ENCODE peak calls at places on chromosomes 6 and 20, in four cellular contexts. Q, Y, A and U are unnamed samples. For H3K36me3, the result is how much of the 10 kb centered on the place peaks cover.

GRCh38 chr20:16904751-16905150 is 156.6 kb downstream of the OTOR start:
- DNase-seq in A (no peak), Y (no peak), Q (peak), U (peak)

GRCh38 chr6:13421425-13422057 is 65.9 kb downstream of the GFOD1 start:
- DNase-seq in A (no peak), Q (no peak), Y (peak), U (no peak)

GRCh38 chr20:17281478-17281877 is 54.6 kb downstream of the PCSK2 start:
- DNase-seq in A (no peak), Y (peak), Q (peak), U (peak)

GRCh38 chr20:23412026-23412425 is 9.3 kb downstream of the NAPB start:
- DNase-seq in Y (no peak), A (no peak), Q (no peak), U (no peak)

GRCh38 chr20:1888796-1889463 is 6.3 kb upstream of the SIRPA start:
- DNase-seq in Q (no peak), Y (no peak), A (no peak), U (no peak)

GRCh38 chr20:48708630-48709029 is 119.2 kb downstream of the PREX1 start:
- DNase-seq in A (no peak), Y (no peak), Q (no peak), U (no peak)

GRCh38 chr6:50270427-50270826 is 220.7 kb upstream of the DEFB112 start:
- DNase-seq in Y (no peak), A (no peak), Q (no peak), U (peak)

GRCh38 chr6:1962201-1962600 is 283.2 kb downstream of the GMDS start:
- DNase-seq in Y (no peak), Q (no peak), A (no peak), U (no peak)

GRCh38 chr20:32484221-32485125 is 100.7 kb downstream of the NOL4L start:
- DNase-seq in Q (peak), A (no peak), Y (peak), U (peak)

GRCh38 chr6:16450821-16451220 is 212.4 kb downstream of the GMPR start:
- DNase-seq in Y (no peak), Q (peak), A (no peak), U (no peak)

GRCh38 chr20:51631011-51631950 is 88.8 kb upstream of the NFATC2 start:
- DNase-seq in Y (no peak), A (peak), Q (peak), U (peak)

GRCh38 chr20:53402233-53403005 is 191.2 kb downstream of the ZNF217 start:
- DNase-seq in Y (no peak), A (no peak), Q (no peak), U (no peak)

GRCh38 chr20:22368235-22368634 is 216.1 kb downstream of the FOXA2 start:
- DNase-seq in Y (no peak), Q (no peak), A (no peak), U (no peak)

GRCh38 chr6:114830515-114830914 is 487.7 kb upstream of the HS3ST5 start:
- DNase-seq in Q (no peak), A (no peak), Y (no peak), U (no peak)

GRCh38 chr6:25028346-25028745 is 92.6 kb upstream of the RIPOR2 start:
- DNase-seq in Q (no peak), Y (no peak), A (no peak), U (no peak)

GRCh38 chr20:13322198-13322597 is 101.1 kb downstream of the ISM1 start:
- DNase-seq in Y (no peak), Q (no peak), A (no peak), U (no peak)

GRCh38 chr20:63487781-63488241 is 11.1 kb downstream of the EEF1A2 start:
- DNase-seq in A (no peak), Q (no peak), Y (no peak), U (no peak)

GRCh38 chr6:39893286-39893685 is 41.0 kb downstream of the MOCS1 start:
- DNase-seq in A (no peak), Y (no peak), Q (no peak), U (no peak)

GRCh38 chr6:31829633-31830492 is 2.3 kb downstream of the HSPA1B start:
- DNase-seq in Q (peak), Y (no peak), A (no peak), U (no peak)

GRCh38 chr6:41727705-41728072 is 7.7 kb downstream of the TFEB start:
- DNase-seq in A (no peak), Q (no peak), Y (no peak), U (no peak)

GRCh38 chr6:135481786-135482369 is 15.7 kb downstream of the AHI1 start:
- DNase-seq in A (no peak), Q (no peak), Y (no peak), U (no peak)

GRCh38 chr20:45487231-45487635 is 17.7 kb downstream of the WFDC2 start:
- DNase-seq in A (no peak), Y (no peak), Q (no peak), U (peak)
- H3K36me3 ChIP-seq in A (under half), Y (under half), Q (under half), U (under half)

DNA sequence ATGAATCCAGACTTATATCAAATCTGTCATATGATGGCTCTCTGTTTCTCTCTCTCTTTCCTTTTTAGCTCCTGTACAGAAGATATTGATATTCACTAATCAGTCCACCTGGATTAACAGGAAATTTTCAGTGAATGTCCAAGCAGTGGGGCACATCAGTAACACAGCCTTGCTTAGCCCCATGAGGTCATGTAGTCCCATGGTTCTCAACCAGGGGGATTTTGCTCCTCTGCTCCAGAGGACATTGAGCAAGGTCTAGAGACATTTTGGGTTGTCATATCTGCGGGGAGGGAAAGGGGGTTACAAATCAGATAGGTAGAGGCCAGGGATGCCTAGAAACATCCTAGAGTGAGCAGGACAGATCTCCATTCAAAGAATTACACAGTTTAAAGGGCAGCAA is 810 bp downstream of the GSTA1 start:
- DNase-seq in A (no peak), Y (no peak), Q (no peak), U (no peak)
- H3K4me3 ChIP-seq in A (no peak), Y (no peak), Q (no peak), U (no peak)

GRCh38 chr20:62328684-62329388 is 26.0 kb downstream of the ADRM1 start:
- DNase-seq in Q (no peak), Y (no peak), A (no peak), U (no peak)

GRCh38 chr20:62326559-62326958 is 23.8 kb downstream of the ADRM1 start:
- DNase-seq in Y (no peak), A (no peak), Q (no peak), U (no peak)

GRCh38 chr20:62327726-62328495 is 25.1 kb downstream of the ADRM1 start:
- DNase-seq in Y (no peak), A (no peak), Q (no peak), U (no peak)

GRCh38 chr20:62325172-62325905 is 22.5 kb downstream of the ADRM1 start:
- DNase-seq in Q (no peak), A (no peak), Y (no peak), U (no peak)

DNA sequence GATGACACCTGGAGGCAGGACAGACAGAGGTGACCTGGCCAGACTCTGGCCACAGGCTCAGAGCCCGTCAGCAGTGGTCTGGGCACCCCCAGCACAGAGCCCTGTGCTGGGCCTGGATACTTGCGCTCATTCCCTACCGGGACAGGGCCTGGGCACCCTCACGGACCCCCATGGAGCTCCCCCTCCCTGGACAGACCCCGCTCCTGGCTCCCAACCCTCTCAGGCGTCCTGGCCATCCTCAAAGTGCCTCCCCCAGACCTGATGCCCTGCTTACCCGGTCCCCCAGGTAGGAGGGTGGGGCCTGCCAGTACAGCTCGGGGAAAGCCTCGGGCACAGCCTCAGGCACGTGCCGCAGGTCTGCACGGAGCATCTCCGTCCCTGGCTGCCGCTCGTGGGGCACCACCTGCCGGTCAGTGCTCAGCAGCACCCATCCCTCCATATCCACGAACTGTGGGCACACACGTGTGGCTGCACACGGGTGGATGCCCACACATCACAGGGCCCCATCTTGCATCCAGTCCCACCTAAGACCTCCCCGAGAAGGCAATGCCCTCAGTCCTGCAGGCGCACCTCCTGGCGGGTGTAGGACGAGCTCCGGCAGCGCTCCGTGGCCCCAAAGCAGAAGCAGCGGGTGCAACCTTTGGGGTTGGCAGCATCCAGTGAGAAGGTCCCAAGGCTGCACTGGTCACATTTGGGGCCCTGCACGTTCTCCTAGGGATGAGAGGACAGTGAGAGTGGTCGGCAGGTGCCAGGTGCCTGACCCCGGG is 24.3 kb downstream of the ADRM1 start:
- DNase-seq in A (no peak), Y (no peak), Q (no peak), U (no peak)
- H3K36me3 ChIP-seq in A (half or more), Y (half or more), Q (half or more), U (half or more)

DNA sequence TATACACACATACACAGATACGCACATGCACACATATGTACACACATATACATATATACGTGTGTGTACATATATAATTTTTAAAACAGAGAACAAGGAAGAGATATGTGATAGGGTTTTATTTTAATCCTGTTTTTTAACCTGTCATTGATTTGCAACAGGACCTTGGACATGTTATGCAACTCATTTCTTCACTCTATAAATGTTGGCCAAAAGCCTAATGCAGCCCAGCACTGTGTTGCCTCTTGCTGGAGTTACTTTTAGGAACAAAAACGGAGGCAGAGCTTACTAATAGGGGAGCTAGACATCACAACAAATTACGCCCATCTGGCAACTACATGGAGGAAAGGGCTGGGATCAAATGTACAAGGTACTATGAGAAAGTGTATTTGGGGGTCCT is 179.9 kb upstream of the TAB2 start:
- DNase-seq in Q (no peak), Y (no peak), A (no peak), U (no peak)
- H3K4me3 ChIP-seq in Q (no peak), Y (no peak), A (no peak), U (no peak)

GRCh38 chr6:36479256-36479655 is 36.5 kb downstream of the KCTD20 start:
- DNase-seq in Y (no peak), A (no peak), Q (no peak), U (no peak)
- H3K36me3 ChIP-seq in Y (half or more), A (under half), Q (under half), U (under half)

DNA sequence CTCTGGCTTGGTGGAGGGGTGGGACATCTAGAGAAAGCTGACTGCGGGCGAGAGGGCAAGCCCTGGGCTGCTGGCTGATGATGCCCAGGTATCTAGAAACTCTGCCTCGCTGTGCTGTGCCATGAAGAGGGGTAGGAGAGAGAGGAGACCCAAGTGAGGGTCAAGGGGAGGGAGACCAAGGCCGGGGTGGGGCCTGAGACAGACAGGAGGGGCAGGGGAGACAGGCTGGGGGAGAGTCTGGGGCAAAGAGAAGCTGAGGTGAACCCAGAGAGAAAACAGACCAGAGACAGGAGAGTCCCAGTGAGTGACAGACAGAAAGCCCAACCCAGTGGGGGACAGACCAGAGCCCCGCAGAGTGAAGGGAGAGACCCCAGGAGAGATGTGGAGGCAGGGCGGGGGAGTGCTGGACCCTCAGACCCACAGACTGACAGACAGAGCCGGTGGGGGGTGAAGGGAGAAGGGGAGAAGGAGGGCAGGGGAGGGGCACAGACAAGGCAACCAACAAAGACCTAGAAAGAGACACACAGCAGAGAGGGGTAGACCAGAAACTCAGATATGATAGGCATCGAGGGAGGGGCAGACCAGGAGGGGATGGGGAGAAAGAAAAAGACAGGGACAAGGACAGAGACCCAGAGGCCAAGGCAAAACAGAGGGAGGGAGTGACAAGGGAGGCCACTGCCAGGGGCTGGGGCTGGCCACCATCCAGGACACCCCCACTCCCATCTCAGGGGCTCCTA is 5.9 kb downstream of the TEAD3 start:
- DNase-seq in Q (no peak), Y (peak), A (no peak), U (no peak)
- H3K4me3 ChIP-seq in Q (no peak), Y (peak), A (peak), U (peak)

DNA sequence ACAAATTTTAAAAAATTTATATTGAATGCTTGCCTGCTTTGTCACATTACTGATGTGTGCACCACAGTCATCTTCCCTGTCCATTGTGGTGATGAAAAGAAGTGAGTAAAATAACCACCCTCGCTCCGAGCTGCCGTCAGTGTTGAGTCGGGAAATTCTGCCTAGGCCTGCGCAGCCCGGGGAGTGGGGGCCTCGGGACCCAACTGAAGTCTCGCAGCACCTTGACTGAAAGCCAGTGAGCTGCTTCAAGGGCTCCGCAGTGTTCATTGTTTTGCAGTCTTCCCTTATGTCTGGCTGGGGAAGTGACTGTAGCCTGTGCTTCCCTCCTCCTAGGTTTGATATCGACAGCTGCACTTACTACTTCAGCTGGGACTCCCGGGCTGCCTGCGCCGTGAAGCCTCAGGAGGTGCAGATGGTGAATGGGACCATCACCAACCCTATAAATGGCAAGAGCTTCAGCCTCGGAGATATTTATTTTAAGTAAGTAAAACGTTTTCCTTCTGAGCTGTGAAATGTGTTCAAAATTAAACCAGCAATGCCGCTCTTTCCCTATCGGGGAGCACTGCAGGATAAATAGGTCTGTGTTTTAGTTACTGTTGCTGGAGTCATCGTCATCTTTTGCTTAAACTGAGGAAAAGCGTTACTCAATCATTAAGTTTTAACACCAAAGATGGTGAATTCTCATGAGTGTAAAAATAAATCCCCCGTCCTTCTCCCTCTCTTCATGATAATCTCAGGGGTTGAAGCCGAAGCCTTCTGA is 32.7 kb upstream of the SLC22A1 start:
- DNase-seq in A (no peak), Y (no peak), Q (no peak), U (no peak)
- H3K36me3 ChIP-seq in A (under half), Y (half or more), Q (under half), U (half or more)

GRCh38 chr20:327946-328563 is 2.7 kb downstream of the SOX12 start:
- DNase-seq in Q (no peak), Y (no peak), A (no peak), U (no peak)
- H3K4me3 ChIP-seq in Q (peak), Y (peak), A (peak), U (peak)

GRCh38 chr6:34760108-34760507 is 2.8 kb downstream of the SNRPC start:
- DNase-seq in A (no peak), Y (no peak), Q (no peak), U (no peak)
- H3K36me3 ChIP-seq in A (under half), Y (half or more), Q (under half), U (under half)

DNA sequence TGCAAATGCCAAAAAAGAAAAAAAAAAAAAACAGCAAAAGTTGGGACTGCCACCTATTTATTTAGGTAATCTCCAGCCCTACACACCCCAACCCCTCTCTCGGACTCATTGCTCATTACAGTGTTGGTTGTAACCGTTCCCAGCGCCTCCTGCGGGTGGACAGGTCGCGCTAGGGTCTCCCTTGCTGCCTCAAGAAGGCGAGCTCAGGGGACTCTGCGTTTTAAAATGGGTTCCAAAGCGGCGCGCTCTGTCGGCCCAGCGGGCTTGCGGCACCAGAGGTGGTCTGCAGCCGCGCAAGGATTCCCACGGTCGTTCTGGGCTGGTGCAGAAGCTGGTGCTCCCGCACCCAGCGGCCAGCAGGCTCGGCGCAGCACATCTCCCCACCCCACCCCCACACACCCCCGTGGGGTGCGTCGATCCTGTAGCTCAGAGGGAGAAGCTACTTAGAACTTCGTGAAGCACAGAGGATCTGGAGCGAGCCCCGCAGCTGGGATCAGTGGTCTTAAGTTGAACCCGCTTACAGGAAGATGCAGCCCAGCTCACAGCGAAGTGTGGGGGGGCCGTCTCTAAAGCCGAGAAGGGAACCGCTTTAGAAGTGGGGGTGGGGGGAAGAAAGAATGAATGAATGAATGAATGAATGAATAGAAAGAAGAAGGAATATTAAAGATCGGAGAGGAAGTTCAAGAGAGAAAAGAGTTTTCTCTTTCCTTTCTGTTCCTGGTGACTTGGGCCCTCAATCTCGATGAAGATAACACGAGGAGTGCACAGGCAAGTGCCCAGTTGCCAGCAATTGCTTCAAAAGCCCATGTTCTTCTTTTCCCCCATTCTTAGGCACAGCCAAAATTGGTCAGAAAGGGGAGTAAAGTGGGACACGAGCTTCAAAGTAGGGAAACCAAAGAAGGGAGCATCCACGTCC is 766 bp downstream of the TFAP2A start:
- DNase-seq in Y (peak), A (no peak), Q (peak), U (no peak)
- H3K4me3 ChIP-seq in Y (peak), A (peak), Q (peak), U (no peak)